ENCODE peak calls at places on chromosomes 4 and X, in five cellular contexts. Y is transverse colon, L is cardiac muscle cell, B is PC-9, O is endodermal cell. D is an unnamed sample.

GRCh38 chrX:150767045-150767395 is 73.8 kb downstream of the MTMR1 start:
- DNase-seq in B (no peak), L (no peak), Y (no peak), O (peak; percentile 57), D (no peak)

GRCh38 chr4:24489870-24490269 is 94.5 kb downstream of the DHX15 start:
- DNase-seq in Y (no peak), O (no peak), B (no peak), L (no peak), D (no peak)

GRCh38 chrX:112643721-112644120 is 36.0 kb downstream of the LHFPL1 start:
- DNase-seq in Y (no peak), B (no peak), O (no peak), L (no peak), D (no peak)

GRCh38 chr4:98430708-98431403 is 169.7 kb downstream of the RAP1GDS1 start:
- DNase-seq in B (peak; percentile 94), L (no peak), O (no peak), Y (no peak), D (no peak)

GRCh38 chrX:154411322-154411980 is at the start of gene TAFAZZIN:
- DNase-seq in L (peak; percentile 73), O (peak; percentile 84), B (peak; percentile 41), Y (peak; percentile 84), D (peak; percentile 81)

GRCh38 chr4:40377462-40378385 is 42.6 kb downstream of the CHRNA9 start:
- DNase-seq in Y (peak; percentile 41), B (peak; percentile 89), L (no peak), O (no peak), D (no peak)

GRCh38 chrX:130224810-130225209 is 43.9 kb downstream of the ZNF280C start:
- DNase-seq in Y (no peak), B (no peak), O (no peak), L (no peak), D (no peak)

GRCh38 chr4:87848622-87849351 is 16.0 kb downstream of the MEPE start:
- DNase-seq in B (peak; percentile 42), Y (peak; percentile 29), O (peak; percentile 74), L (peak; percentile 64), D (peak; percentile 22)

GRCh38 chr4:107219681-107220080 is 183.6 kb upstream of the DKK2 start:
- DNase-seq in O (no peak), L (no peak), B (no peak), Y (no peak), D (no peak)

GRCh38 chrX:72712094-72712755 is 1.9 kb downstream of the PHKA1 start:
- DNase-seq in L (no peak), B (no peak), O (no peak), Y (no peak), D (no peak)

GRCh38 chr4:146340798-146341197 is 126.5 kb downstream of the REELD1 start:
- DNase-seq in B (no peak), Y (no peak), L (peak; percentile 5), O (no peak), D (no peak)

GRCh38 chr4:140611854-140612253 is 43.1 kb upstream of the UCP1 start:
- DNase-seq in Y (no peak), L (no peak), O (no peak), B (no peak), D (no peak)

GRCh38 chrX:9676738-9677097 is 88.9 kb downstream of the GPR143 start:
- DNase-seq in Y (no peak), O (no peak), B (no peak), L (no peak), D (no peak)

GRCh38 chr4:4677825-4678522 is 136.1 kb upstream of the STX18 start:
- DNase-seq in L (peak; percentile 28), B (no peak), O (peak; percentile 85), Y (no peak), D (no peak)

GRCh38 chr4:170234800-170235199 is 145.0 kb upstream of the AADAT start:
- DNase-seq in L (no peak), Y (no peak), B (no peak), O (no peak), D (no peak)

GRCh38 chr4:16516796-16517413 is 290.6 kb upstream of the TAPT1 start:
- DNase-seq in L (peak; percentile 70), B (no peak), Y (no peak), O (peak; percentile 51), D (no peak)

GRCh38 chrX:149962859-149963757 is 24.8 kb upstream of the EOLA2 start:
- DNase-seq in Y (peak; percentile 28), B (peak; percentile 55), O (peak; percentile 68), L (peak; percentile 61), D (no peak)

GRCh38 chrX:125436855-125437254 is 117.2 kb downstream of the TEX13C start:
- DNase-seq in O (no peak), Y (no peak), B (no peak), L (peak; percentile 47), D (no peak)

GRCh38 chr4:145061325-145061920 is 36.6 kb downstream of the ANAPC10 start:
- DNase-seq in B (no peak), Y (no peak), L (peak; percentile 58), O (no peak), D (no peak)

GRCh38 chr4:77092832-77093800 is 17.3 kb upstream of the CCNI start:
- DNase-seq in O (no peak), B (no peak), Y (no peak), L (no peak), D (no peak)

GRCh38 chr4:112860731-112861377 is 188.6 kb upstream of the ANK2 start:
- DNase-seq in B (no peak), Y (no peak), O (no peak), L (no peak), D (no peak)

GRCh38 chrX:74890676-74891430 is 34.4 kb downstream of the NEXMIF start:
- DNase-seq in O (no peak), B (no peak), Y (peak; percentile 20), L (no peak), D (no peak)

GRCh38 chr4:26321326-26322276 is 787 bp downstream of the RBPJ start:
- DNase-seq in Y (peak; percentile 37), O (peak; percentile 75), L (peak; percentile 35), B (no peak), D (no peak)

GRCh38 chr4:158854236-158854635 is 85.4 kb downstream of the FNIP2 start:
- DNase-seq in L (no peak), B (no peak), O (no peak), Y (no peak), D (no peak)
- H3K36me3 ChIP-seq in L (peaks cover 5% of the 10 kb centered on the region), B (no peaks in the 10 kb centered on the region), O (no peaks in the 10 kb centered on the region), Y (no peaks in the 10 kb centered on the region), D (no peaks in the 10 kb centered on the region)

GRCh38 chrX:47172971-47173792 is 20.4 kb upstream of the UBA1 start:
- DNase-seq in Y (no peak), B (no peak), L (no peak), O (no peak), D (no peak)

GRCh38 chrX:47174846-47175587 is 18.6 kb upstream of the UBA1 start:
- DNase-seq in O (no peak), Y (no peak), B (no peak), L (no peak), D (no peak)

GRCh38 chrX:47172549-47172948 is 21.1 kb upstream of the UBA1 start:
- DNase-seq in Y (no peak), L (no peak), B (no peak), O (no peak), D (no peak)

GRCh38 chrX:47175588-47175980 is 18.0 kb upstream of the UBA1 start:
- DNase-seq in O (no peak), Y (no peak), B (no peak), L (no peak), D (no peak)

GRCh38 chrX:47174376-47174775 is 19.3 kb upstream of the UBA1 start:
- DNase-seq in B (no peak), L (no peak), Y (no peak), O (no peak), D (no peak)
- H3K27ac ChIP-seq in B (no peak overlapping the region), L (no peak overlapping the region), Y (no peak overlapping the region), O (no peak overlapping the region), D (no peak overlapping the region)

GRCh38 chr4:39029752-39030694 is 2.2 kb downstream of the TMEM156 start:
- DNase-seq in L (no peak), B (no peak), O (no peak), Y (no peak), D (no peak)
- H3K4me1 ChIP-seq in L (no peaks in the 10 kb centered on the region), B (peaks cover 58% of the 10 kb centered on the region), O (no peaks in the 10 kb centered on the region), Y (peaks cover 8% of the 10 kb centered on the region), D (peaks cover 55% of the 10 kb centered on the region)

GRCh38 chr4:2944882-2945526 is 18.2 kb downstream of the NOP14 start:
- DNase-seq in Y (no peak), L (no peak), B (no peak), O (peak; percentile 35), D (no peak)
- H3K36me3 ChIP-seq in Y (no peaks in the 10 kb centered on the region), L (peaks cover 76% of the 10 kb centered on the region), B (no peaks in the 10 kb centered on the region), O (peaks cover 91% of the 10 kb centered on the region), D (peaks cover 79% of the 10 kb centered on the region)